ENCODE peak calls at places on chromosomes 2 and 18, in seven cellular contexts. J is pancreas, S is body of pancreas, P is psoas muscle, R is GM06990, B is Caco-2, X is SJCRH30. O is an unnamed sample.

GRCh38 chr2:188078544-188078943 is 213.1 kb upstream of the GULP1 start:
- DNase-seq in J (no peak), S (no peak), P (no peak), R (peak; percentile 11), B (no peak), X (no peak), O (no peak)

GRCh38 chr2:198928026-198928425 is 529.7 kb downstream of the SATB2 start:
- DNase-seq in J (no peak), S (no peak), P (no peak), R (no peak), B (no peak), X (peak; percentile 14), O (no peak)

GRCh38 chr2:200609027-200609614 is 23.3 kb downstream of the AOX1 start:
- DNase-seq in J (no peak), S (peak; percentile 27), P (peak; percentile 56), R (no peak), B (no peak), X (no peak), O (no peak)

GRCh38 chr2:19358242-19359020 is at the start of gene OSR1:
- DNase-seq in J (peak; percentile 40), S (peak; percentile 50), P (peak; percentile 85), R (no peak), B (peak; percentile 69), X (peak; percentile 88), O (no peak)

GRCh38 chr2:231568098-231568784 is 24.4 kb upstream of the TEX44 start:
- DNase-seq in J (no peak), S (no peak), P (no peak), R (no peak), B (no peak), X (no peak), O (no peak)

GRCh38 chr2:102046135-102046901 is 54.6 kb downstream of the IL1R2 start:
- DNase-seq in J (no peak), S (no peak), P (no peak), R (no peak), B (no peak), X (no peak), O (no peak)

GRCh38 chr2:10400002-10400401 is 48.1 kb downstream of the ODC1 start:
- DNase-seq in J (no peak), S (no peak), P (no peak), R (no peak), B (no peak), X (no peak), O (no peak)

GRCh38 chr2:97761192-97761591 is 47.8 kb downstream of the ZAP70 start:
- DNase-seq in J (no peak), S (no peak), P (no peak), R (no peak), B (no peak), X (no peak), O (no peak)

GRCh38 chr2:19885791-19886190 is 16.0 kb downstream of the TTC32 start:
- DNase-seq in J (no peak), S (no peak), P (no peak), R (no peak), B (no peak), X (no peak), O (no peak)

GRCh38 chr2:240889601-240890560 is 6.1 kb downstream of the MAB21L4 start:
- DNase-seq in J (no peak), S (no peak), P (peak; percentile 52), R (no peak), B (no peak), X (no peak), O (no peak)

GRCh38 chr2:28231110-28231621 is 161.5 kb upstream of the FOSL2 start:
- DNase-seq in J (no peak), S (no peak), P (peak; percentile 76), R (no peak), B (no peak), X (peak; percentile 20), O (no peak)

GRCh38 chr2:2464095-2464494 is 133.0 kb upstream of the MYT1L start:
- DNase-seq in J (no peak), S (no peak), P (no peak), R (no peak), B (no peak), X (no peak), O (peak; percentile 83)

GRCh38 chr2:180202591-180202990 is 195.5 kb upstream of the CWC22 start:
- DNase-seq in J (no peak), S (no peak), P (no peak), R (no peak), B (no peak), X (no peak), O (no peak)
- H3K4me3 ChIP-seq in J (no peak overlapping the region), S (no peak overlapping the region), P (no peak overlapping the region), R (no peak overlapping the region), B (no peak overlapping the region), X (no peak overlapping the region), O (no peak overlapping the region)

GRCh38 chr2:88866756-88867155 is 175.3 kb downstream of the RPIA start:
- DNase-seq in J (no peak), S (no peak), P (no peak), R (no peak), B (no peak), X (no peak), O (no peak)

GRCh38 chr2:88870267-88870839 is 178.9 kb downstream of the RPIA start:
- DNase-seq in J (no peak), S (no peak), P (no peak), R (no peak), B (no peak), X (no peak), O (no peak)

GRCh38 chr2:88868861-88869260 is 177.4 kb downstream of the RPIA start:
- DNase-seq in J (no peak), S (no peak), P (no peak), R (no peak), B (no peak), X (no peak), O (no peak)

GRCh38 chr2:88860421-88861075 is 169.1 kb downstream of the RPIA start:
- DNase-seq in J (no peak), S (no peak), P (no peak), R (no peak), B (no peak), X (no peak), O (no peak)

DNA sequence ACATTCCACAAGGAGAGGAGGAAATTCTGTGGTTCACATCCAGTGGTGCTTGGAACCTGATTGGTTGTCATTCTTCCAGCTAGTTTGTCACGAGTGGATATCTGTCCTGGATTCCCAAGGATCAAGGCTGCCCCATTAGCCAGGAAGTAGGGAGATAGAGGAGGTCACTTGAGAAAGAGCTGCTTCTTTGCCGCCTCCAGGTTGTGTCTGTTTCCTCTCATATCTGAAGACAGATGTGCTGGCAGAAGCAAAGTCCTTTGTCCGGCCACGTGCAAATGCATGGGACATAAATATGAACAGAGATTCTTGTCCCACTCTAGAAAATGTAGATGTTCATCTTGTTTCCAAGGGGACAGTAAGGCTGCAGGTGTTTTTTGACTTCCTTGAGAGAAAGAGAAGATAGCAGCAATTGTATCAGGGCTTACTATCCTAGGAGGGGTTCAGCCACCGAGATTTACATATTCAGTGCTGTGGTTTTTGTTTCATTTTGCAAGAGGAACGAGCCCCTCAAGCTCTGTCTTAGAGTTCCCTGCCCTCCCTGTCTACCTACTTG is 174.4 kb downstream of the RPIA start:
- DNase-seq in J (no peak), S (no peak), P (no peak), R (peak; percentile 16), B (no peak), X (no peak), O (no peak)
- H3K4me3 ChIP-seq in J (no peak overlapping the region), S (no peak overlapping the region), P (no peak overlapping the region), R (peak overlapping the region; percentile 53), B (no peak overlapping the region), X (no peak overlapping the region), O (no peak overlapping the region)

DNA sequence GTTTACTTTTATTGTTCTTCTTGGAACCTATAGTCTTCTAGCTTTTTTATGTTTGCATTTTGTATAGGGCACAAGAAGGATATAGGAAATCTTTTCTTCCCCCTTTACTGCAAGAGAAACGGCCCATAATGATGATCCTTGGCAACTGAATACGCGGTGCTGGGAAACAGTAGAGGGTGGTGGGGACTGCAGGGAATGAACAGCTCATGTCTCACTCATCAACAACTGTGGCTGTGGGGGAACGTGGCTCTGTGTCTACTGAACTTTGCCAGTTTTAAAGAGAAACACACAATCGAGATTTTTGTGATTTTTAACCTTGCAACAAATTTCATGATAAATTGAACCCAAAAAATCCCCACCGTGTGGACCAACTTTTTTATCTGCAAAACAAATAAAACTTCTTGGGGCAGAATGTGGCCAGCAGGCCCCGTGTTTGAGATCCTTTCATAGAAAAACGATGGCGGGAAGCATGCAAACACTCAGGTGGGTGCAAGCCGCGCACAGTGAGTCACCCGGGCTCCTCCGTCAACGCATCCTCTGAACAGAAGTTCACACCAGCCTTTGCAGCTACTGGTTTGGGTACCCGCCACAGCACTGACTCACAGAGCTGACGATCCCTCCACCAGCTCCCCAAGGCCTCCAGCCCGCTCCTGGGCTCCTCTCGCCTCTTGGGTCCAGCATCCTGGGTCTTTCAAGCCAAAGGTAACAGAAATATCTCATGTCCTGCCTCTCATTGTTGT is 149.3 kb downstream of the COL6A3 start:
- DNase-seq in J (no peak), S (no peak), P (no peak), R (no peak), B (no peak), X (no peak), O (no peak)
- H3K4me3 ChIP-seq in J (no peak overlapping the region), S (no peak overlapping the region), P (no peak overlapping the region), R (no peak overlapping the region), B (no peak overlapping the region), X (no peak overlapping the region), O (no peak overlapping the region)

GRCh38 chr2:42638080-42638784 is 69.8 kb downstream of the MTA3 start:
- DNase-seq in J (no peak), S (no peak), P (no peak), R (no peak), B (no peak), X (no peak), O (no peak)
- H3K4me3 ChIP-seq in J (no peak overlapping the region), S (no peak overlapping the region), P (no peak overlapping the region), R (no peak overlapping the region), B (no peak overlapping the region), X (peak overlapping the region; percentile 42), O (no peak overlapping the region)

GRCh38 chr18:69031571-69032451 is 233.9 kb downstream of the CCDC102B start:
- DNase-seq in J (no peak), S (no peak), P (no peak), R (no peak), B (no peak), X (no peak), O (no peak)
- H3K4me3 ChIP-seq in J (no peak overlapping the region), S (no peak overlapping the region), P (no peak overlapping the region), R (no peak overlapping the region), B (no peak overlapping the region), X (no peak overlapping the region), O (no peak overlapping the region)

GRCh38 chr2:224036731-224037376 is 2.2 kb downstream of the SERPINE2 start:
- DNase-seq in J (no peak), S (no peak), P (no peak), R (no peak), B (no peak), X (no peak), O (no peak)
- H3K4me3 ChIP-seq in J (no peak overlapping the region), S (no peak overlapping the region), P (no peak overlapping the region), R (no peak overlapping the region), B (no peak overlapping the region), X (no peak overlapping the region), O (no peak overlapping the region)

O was measured in BE2C.